ENCODE peak calls at places on chromosomes 12 and 14, in nine cellular contexts. M is SJSA1; V is CD8-positive, alpha-beta T cell; O is pancreas; Q is uterus; F is PC-9; X is right atrium auricular region; Y is astrocyte; D is Peyer's patch. B is an unnamed sample.

GRCh38 chr14:62077676-62078261 is 315.5 kb downstream of the SNAPC1 start:
- DNase-seq in M (no peak), V (no peak), O (no peak), Q (no peak), F (no peak), X (no peak), Y (no peak), D (no peak), B (no peak)

GRCh38 chr12:55931780-55932545 is 1.0 kb downstream of the DGKA start:
- DNase-seq in M (peak; percentile 4), V (peak; percentile 33), O (peak; percentile 87), Q (peak; percentile 62), F (no peak), X (peak; percentile 63), Y (peak; percentile 12), D (peak; percentile 80), B (peak; percentile 71)

GRCh38 chr14:53668861-53669260 is 287.8 kb downstream of the BMP4 start:
- DNase-seq in M (no peak), V (no peak), O (no peak), Q (no peak), F (no peak), X (no peak), Y (peak; percentile 60), D (no peak), B (no peak)

GRCh38 chr14:24542346-24542936 is 33.6 kb downstream of the CTSG start:
- DNase-seq in M (no peak), V (no peak), O (no peak), Q (no peak), F (no peak), X (no peak), Y (no peak), D (no peak), B (no peak)

GRCh38 chr14:72600551-72601330 is 293.2 kb downstream of the DPF3 start:
- DNase-seq in M (no peak), V (no peak), O (no peak), Q (no peak), F (no peak), X (no peak), Y (no peak), D (no peak), B (no peak)

GRCh38 chr14:92122761-92123160 is 992 bp downstream of the CPSF2 start:
- DNase-seq in M (no peak), V (no peak), O (no peak), Q (no peak), F (no peak), X (no peak), Y (no peak), D (no peak), B (no peak)

GRCh38 chr12:107457536-107457935 is 228.1 kb upstream of the PWP1 start:
- DNase-seq in M (no peak), V (no peak), O (no peak), Q (no peak), F (no peak), X (no peak), Y (no peak), D (peak; percentile 29), B (peak; percentile 76)

GRCh38 chr12:95218164-95218851 is 701 bp downstream of the VEZT start:
- DNase-seq in M (peak; percentile 28), V (no peak), O (no peak), Q (peak; percentile 87), F (peak; percentile 63), X (peak; percentile 81), Y (peak; percentile 60), D (no peak), B (no peak)

GRCh38 chr14:99808515-99808914 is 15.3 kb downstream of the EML1 start:
- DNase-seq in M (no peak), V (no peak), O (no peak), Q (peak; percentile 4), F (no peak), X (no peak), Y (no peak), D (no peak), B (no peak)

GRCh38 chr12:89369166-89369565 is 16.9 kb upstream of the DUSP6 start:
- DNase-seq in M (no peak), V (no peak), O (no peak), Q (no peak), F (no peak), X (no peak), Y (peak; percentile 45), D (no peak), B (no peak)

GRCh38 chr14:23561873-23562821 is 5.4 kb downstream of the AP1G2 start:
- DNase-seq in M (no peak), V (no peak), O (no peak), Q (no peak), F (no peak), X (no peak), Y (peak; percentile 28), D (no peak), B (no peak)

DNA sequence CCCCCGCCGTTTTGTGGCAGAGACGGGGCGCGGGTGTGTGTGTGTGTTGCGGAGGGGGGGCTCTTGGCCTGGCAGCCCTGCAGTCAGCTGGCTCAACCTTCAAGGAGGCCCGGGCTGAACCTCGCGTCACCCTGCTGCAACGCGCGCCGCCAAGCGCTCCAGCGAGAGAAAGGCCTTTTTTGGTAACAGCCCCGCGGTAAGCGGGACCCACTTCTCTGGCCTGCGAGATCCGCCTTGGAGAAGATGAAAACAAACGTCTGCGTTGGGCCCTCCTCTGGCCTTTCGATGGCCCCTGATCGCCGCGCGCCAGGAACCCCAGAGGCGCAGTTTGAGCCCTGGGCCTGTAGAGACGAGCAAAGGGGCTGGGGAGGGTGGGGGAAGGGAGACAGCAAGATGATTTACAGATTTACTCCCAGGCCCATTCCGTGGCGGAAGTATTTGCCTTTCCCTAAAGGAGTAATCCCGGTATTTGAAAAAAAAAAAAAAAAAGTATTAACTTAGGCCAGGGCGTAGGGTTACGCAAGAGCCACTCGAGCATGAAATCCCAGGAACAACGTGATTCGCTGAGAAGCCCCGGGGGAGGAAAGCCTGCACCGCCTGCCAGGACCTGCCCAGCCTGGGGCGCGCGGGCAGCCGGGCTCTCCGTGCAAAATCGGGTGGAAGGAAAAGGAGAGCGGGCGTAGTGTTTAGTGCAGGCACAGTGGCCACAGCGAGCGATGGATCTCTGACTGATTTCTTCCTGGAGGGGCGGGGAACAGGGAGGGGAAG is 4.5 kb upstream of the IRF2BPL start:
- DNase-seq in M (peak; percentile 89), V (peak; percentile 79), O (peak; percentile 88), Q (peak; percentile 98), F (peak; percentile 99), X (peak; percentile 98), Y (peak; percentile 99), D (peak; percentile 85), B (peak; percentile 94)
- H3K4me1 ChIP-seq in M (peaks cover 64% of the 10 kb centered on the region), V (peaks cover 62% of the 10 kb centered on the region), O (peaks cover 40% of the 10 kb centered on the region), Q (peaks cover 32% of the 10 kb centered on the region), F (peaks cover 84% of the 10 kb centered on the region), X (no peaks in the 10 kb centered on the region), Y (peaks cover 59% of the 10 kb centered on the region), D (no peaks in the 10 kb centered on the region), B (no peaks in the 10 kb centered on the region)

DNA sequence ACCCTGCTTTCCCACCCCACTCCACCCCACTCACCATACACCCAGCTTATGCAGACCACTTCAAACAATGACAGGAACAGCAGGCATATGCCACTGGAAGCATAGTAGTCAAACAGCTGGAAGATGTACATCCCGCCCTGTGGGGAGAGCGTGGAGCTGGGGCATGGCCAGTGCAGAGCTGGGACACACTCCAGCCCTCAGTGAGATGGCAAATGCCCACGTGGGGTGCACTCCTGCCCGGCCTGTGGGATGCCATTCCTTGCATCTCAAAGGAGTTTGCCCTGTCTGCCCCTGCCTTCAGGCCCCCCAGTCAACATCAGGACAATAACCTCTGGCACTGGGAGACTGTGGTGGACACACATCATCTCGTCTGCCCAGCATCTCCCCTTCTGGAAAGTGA is 18.8 kb downstream of the SLC6A12 start:
- DNase-seq in M (no peak), V (no peak), O (no peak), Q (no peak), F (no peak), X (no peak), Y (no peak), D (no peak), B (no peak)
- H3K27me3 ChIP-seq in M (peaks cover 50% of the 10 kb centered on the region), V (no peaks in the 10 kb centered on the region), O (no peaks in the 10 kb centered on the region), Q (no peaks in the 10 kb centered on the region), F (peaks cover 86% of the 10 kb centered on the region), X (no peaks in the 10 kb centered on the region), Y (peaks cover 22% of the 10 kb centered on the region), D (no peaks in the 10 kb centered on the region), B (no peaks in the 10 kb centered on the region)

DNA sequence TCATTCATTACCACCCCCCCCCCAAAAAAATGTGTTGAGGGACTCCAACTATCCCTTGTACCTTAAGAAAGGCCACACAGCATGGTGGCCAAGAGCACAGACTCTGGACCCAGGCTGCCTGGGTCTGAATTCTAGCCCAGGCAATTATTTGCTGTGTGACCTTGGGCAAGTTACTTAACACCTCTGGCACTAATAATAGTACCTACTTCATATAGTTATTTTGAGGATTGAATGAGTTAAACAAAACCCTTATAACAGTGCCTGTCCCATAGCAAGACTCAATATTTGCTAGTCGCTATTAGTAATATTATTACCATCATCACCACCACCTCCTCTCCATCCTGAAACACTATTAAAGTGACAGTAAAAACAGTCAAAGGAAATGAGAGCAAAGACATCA is 37.2 kb downstream of the NT5DC3 start:
- DNase-seq in M (no peak), V (no peak), O (no peak), Q (no peak), F (no peak), X (no peak), Y (no peak), D (no peak), B (no peak)
- H3K4me1 ChIP-seq in M (peaks cover 21% of the 10 kb centered on the region), V (no peaks in the 10 kb centered on the region), O (peaks cover 6% of the 10 kb centered on the region), Q (peaks cover 15% of the 10 kb centered on the region), F (peaks cover 91% of the 10 kb centered on the region), X (no peaks in the 10 kb centered on the region), Y (peaks cover 76% of the 10 kb centered on the region), D (peaks cover 4% of the 10 kb centered on the region), B (no peaks in the 10 kb centered on the region)

GRCh38 chr12:1581973-1582708 is 12.2 kb downstream of the FBXL14 start:
- DNase-seq in M (no peak), V (no peak), O (no peak), Q (no peak), F (peak; percentile 33), X (no peak), Y (no peak), D (no peak), B (no peak)
- H3K27me3 ChIP-seq in M (no peaks in the 10 kb centered on the region), V (no peaks in the 10 kb centered on the region), O (no peaks in the 10 kb centered on the region), Q (no peaks in the 10 kb centered on the region), F (no peaks in the 10 kb centered on the region), X (no peaks in the 10 kb centered on the region), Y (no peaks in the 10 kb centered on the region), D (no peaks in the 10 kb centered on the region), B (no peaks in the 10 kb centered on the region)

GRCh38 chr12:123119808-123120207 is 31.1 kb downstream of the PITPNM2 start:
- DNase-seq in M (no peak), V (peak; percentile 31), O (no peak), Q (no peak), F (no peak), X (no peak), Y (no peak), D (no peak), B (no peak)
- H3K4me1 ChIP-seq in M (no peaks in the 10 kb centered on the region), V (peaks cover 59% of the 10 kb centered on the region), O (no peaks in the 10 kb centered on the region), Q (peaks cover 7% of the 10 kb centered on the region), F (peaks cover 30% of the 10 kb centered on the region), X (no peaks in the 10 kb centered on the region), Y (peaks cover 14% of the 10 kb centered on the region), D (no peaks in the 10 kb centered on the region), B (peaks cover 42% of the 10 kb centered on the region)

B was measured in right lobe of liver.